ENCODE peak calls at places on chromosomes 5 and 9, in five cellular contexts. V, A, F, G and U are unnamed samples.

GRCh38 chr9:130638278-130639118 is 25.9 kb upstream of the PRDM12 start:
- DNase-seq in V (peak; percentile 45), A (no peak), F (peak; percentile 14), G (no peak), U (no peak)

GRCh38 chr5:50564079-50564478 is 102.4 kb upstream of the PARP8 start:
- DNase-seq in V (no peak), A (no peak), F (no peak), G (no peak), U (no peak)

GRCh38 chr5:124655943-124656459 is 90.4 kb downstream of the ZNF608 start:
- DNase-seq in V (no peak), A (peak; percentile 97), F (no peak), G (no peak), U (peak; percentile 75)

GRCh38 chr9:127650511-127650910 is 38.4 kb downstream of the STXBP1 start:
- DNase-seq in V (no peak), A (no peak), F (no peak), G (no peak), U (no peak)

GRCh38 chr5:92543246-92543645 is 1037.8 kb downstream of the NR2F1-AS1 start:
- DNase-seq in V (no peak), A (no peak), F (no peak), G (no peak), U (no peak)

GRCh38 chr5:123460296-123460729 is 37.1 kb upstream of the CEP120 start:
- DNase-seq in V (peak; percentile 50), A (no peak), F (no peak), G (no peak), U (peak; percentile 18)

GRCh38 chr9:117835798-117836197 is 131.6 kb downstream of the TLR4 start:
- DNase-seq in V (no peak), A (no peak), F (no peak), G (no peak), U (no peak)

GRCh38 chr5:91288117-91288516 is 95.0 kb downstream of the ARRDC3 start:
- DNase-seq in V (no peak), A (no peak), F (no peak), G (no peak), U (no peak)

GRCh38 chr9:115456515-115456914 is 338.6 kb upstream of the TNC start:
- DNase-seq in V (no peak), A (no peak), F (no peak), G (no peak), U (no peak)

GRCh38 chr5:128413356-128413755 is 124.7 kb downstream of the FBN2 start:
- DNase-seq in V (no peak), A (no peak), F (no peak), G (no peak), U (no peak)

GRCh38 chr9:110081395-110081794 is 126.6 kb downstream of the C9orf152 start:
- DNase-seq in V (no peak), A (no peak), F (no peak), G (no peak), U (no peak)

GRCh38 chr5:151001436-151001835 is 19.0 kb upstream of the GPX3 start:
- DNase-seq in V (no peak), A (no peak), F (no peak), G (no peak), U (no peak)

GRCh38 chr5:141960018-141960417 is 2.0 kb upstream of the PCDH12 start:
- DNase-seq in V (peak; percentile 45), A (peak; percentile 17), F (peak; percentile 8), G (no peak), U (no peak)

GRCh38 chr9:32502459-32502858 is 23.5 kb downstream of the RIGI start:
- DNase-seq in V (peak; percentile 21), A (no peak), F (no peak), G (no peak), U (peak; percentile 27)

GRCh38 chr9:106862115-106862945 is 636 bp upstream of the ZNF462 start:
- DNase-seq in V (peak; percentile 68), A (no peak), F (peak; percentile 77), G (no peak), U (peak; percentile 68)

GRCh38 chr9:87206064-87206661 is 258.9 kb upstream of the GAS1 start:
- DNase-seq in V (no peak), A (no peak), F (no peak), G (no peak), U (no peak)

GRCh38 chr9:28121353-28121752 is 548.1 kb upstream of the C9orf72 start:
- DNase-seq in V (no peak), A (no peak), F (no peak), G (no peak), U (peak; percentile 48)

GRCh38 chr9:128420651-128421473 is at the start of gene CERCAM:
- DNase-seq in V (peak; percentile 68), A (peak; percentile 34), F (peak; percentile 80), G (no peak), U (peak; percentile 66)

GRCh38 chr5:61678966-61679365 is 346.9 kb downstream of the ZSWIM6 start:
- DNase-seq in V (peak; percentile 64), A (no peak), F (no peak), G (no peak), U (peak; percentile 49)

GRCh38 chr5:15377573-15378340 is 122.2 kb upstream of the FBXL7 start:
- DNase-seq in V (no peak), A (no peak), F (no peak), G (no peak), U (no peak)

GRCh38 chr9:86965627-86966395 is 18.5 kb upstream of the GAS1 start:
- DNase-seq in V (no peak), A (no peak), F (no peak), G (no peak), U (no peak)

GRCh38 chr5:96117863-96118651 is 156.4 kb upstream of the ELL2 start:
- DNase-seq in V (no peak), A (peak; percentile 98), F (no peak), G (no peak), U (no peak)

GRCh38 chr9:133928248-133928764 is 63.8 kb downstream of the VAV2 start:
- DNase-seq in V (no peak), A (no peak), F (no peak), G (no peak), U (no peak)

GRCh38 chr9:87886210-87887150 is 3.8 kb downstream of the SPATA31E1 start:
- DNase-seq in V (no peak), A (no peak), F (no peak), G (no peak), U (no peak)

GRCh38 chr9:95507456-95508241 is 9.1 kb downstream of the PTCH1 start:
- DNase-seq in V (peak; percentile 66), A (peak; percentile 39), F (peak; percentile 68), G (peak; percentile 12), U (peak; percentile 65)

GRCh38 chr9:117394655-117395054 is 20.2 kb downstream of the ASTN2 start:
- DNase-seq in V (no peak), A (no peak), F (no peak), G (no peak), U (no peak)

GRCh38 chr5:168917947-168918600 is 338.9 kb upstream of the PANK3 start:
- DNase-seq in V (no peak), A (no peak), F (no peak), G (no peak), U (no peak)
- TF ChIP-seq CTCF in V (no peak), A (no peak), F (no peak), G (no peak), U (no peak)

GRCh38 chr9:93028448-93029006 is 30.0 kb upstream of the SUSD3 start:
- DNase-seq in V (peak; percentile 38), A (no peak), F (no peak), G (no peak), U (peak; percentile 73)
- H3K4me1 ChIP-seq in V (peaks cover 7% of the 10 kb centered on the region), A (peaks cover 13% of the 10 kb centered on the region), F (no peaks in the 10 kb centered on the region), G (peaks cover 7% of the 10 kb centered on the region), U (peaks cover 13% of the 10 kb centered on the region)

DNA sequence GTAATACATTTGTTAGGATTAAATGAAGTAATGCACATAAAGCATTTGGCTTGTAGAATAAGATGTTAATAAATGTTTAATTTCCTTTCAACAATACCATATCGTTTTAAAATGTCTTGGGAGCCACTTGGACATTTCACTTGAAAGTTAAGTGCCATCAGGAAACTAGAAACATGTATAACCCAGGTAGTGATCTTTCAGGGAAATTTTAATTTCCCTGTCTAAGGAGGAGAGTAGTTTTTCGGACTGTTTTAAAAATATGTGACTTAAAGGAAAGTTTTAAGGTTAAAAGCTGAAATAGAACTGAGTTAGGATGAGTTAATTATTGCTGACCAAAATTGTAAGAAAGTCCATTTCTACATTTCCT is 18.0 kb downstream of the CDC42SE2 start:
- DNase-seq in V (no peak), A (no peak), F (no peak), G (no peak), U (no peak)
- H3K27ac ChIP-seq in V (no peak overlapping the region), A (peak overlapping the region; percentile 43), F (no peak overlapping the region), G (peak overlapping the region; percentile 79), U (no peak overlapping the region)

DNA sequence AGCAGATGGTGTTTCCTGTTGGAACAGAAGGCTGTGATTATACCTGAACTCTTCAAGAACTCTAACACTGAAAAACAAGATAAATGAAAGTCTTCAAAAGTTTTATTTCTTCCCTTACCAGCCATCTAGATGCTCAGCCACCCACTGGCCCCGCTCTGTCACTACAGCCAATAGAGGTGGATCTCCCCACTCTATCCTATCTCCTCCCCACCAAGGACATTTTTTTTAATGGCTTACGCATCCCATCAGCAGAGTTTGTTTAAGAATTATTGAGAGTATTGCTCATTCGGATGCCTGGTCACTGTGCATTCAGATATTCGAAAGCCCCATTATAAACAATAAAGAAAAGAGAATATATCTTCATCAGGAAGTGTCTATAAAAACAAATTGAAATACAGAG is 159.4 kb downstream of the RASEF start:
- DNase-seq in V (peak; percentile 32), A (no peak), F (no peak), G (no peak), U (no peak)
- TF ChIP-seq CTCF in V (peak; percentile 30), A (no peak), F (no peak), G (no peak), U (no peak)

DNA sequence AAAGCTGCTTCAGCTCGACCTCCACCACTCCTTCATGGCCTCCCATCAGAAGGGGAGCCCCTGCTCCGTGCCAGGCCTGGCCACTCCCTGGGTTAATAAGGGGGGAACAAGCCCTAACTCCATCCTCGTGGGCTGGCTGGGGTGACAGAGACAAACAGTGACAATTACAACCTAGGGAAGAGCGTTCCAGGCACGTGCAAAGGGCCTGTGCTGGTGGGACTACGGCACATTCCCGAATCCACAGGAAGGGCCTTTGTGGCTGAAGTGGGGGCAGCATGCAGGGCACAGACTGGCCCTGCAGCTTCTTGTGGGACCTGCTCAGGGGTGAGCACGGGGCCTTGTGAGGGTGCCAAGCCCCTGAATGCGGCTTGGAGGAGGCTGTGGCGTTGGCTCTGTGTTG is 157.4 kb downstream of the C9orf50 start:
- DNase-seq in V (no peak), A (no peak), F (no peak), G (no peak), U (no peak)
- H3K4me1 ChIP-seq in V (peaks cover 24% of the 10 kb centered on the region), A (peaks cover 43% of the 10 kb centered on the region), F (peaks cover 34% of the 10 kb centered on the region), G (peaks cover 45% of the 10 kb centered on the region), U (peaks cover 36% of the 10 kb centered on the region)